ENCODE peak calls at places on chromosomes 12 and 14, in six cellular contexts. L, B, P, F, V and O are unnamed samples.

GRCh38 chr12:28500373-28501024 is 310.2 kb downstream of the CCDC91 start:
- DNase-seq in B (peak), V (peak), P (peak), L (no peak), F (no peak), O (no peak)

GRCh38 chr14:22839159-22839779 is 2.9 kb downstream of the MMP14 start:
- DNase-seq in B (peak), V (peak), L (no peak), P (peak), F (no peak), O (peak)

GRCh38 chr12:68378859-68379628 is 46.9 kb upstream of the MDM1 start:
- DNase-seq in V (peak), P (peak), F (peak), B (no peak), L (no peak), O (peak)

GRCh38 chr12:30640392-30640791 is 55.3 kb downstream of the IPO8 start:
- DNase-seq in F (no peak), P (no peak), L (no peak), V (no peak), B (no peak), O (no peak)

GRCh38 chr12:126182619-126183236 is 1117.5 kb downstream of the AACS start:
- DNase-seq in P (peak), F (no peak), V (peak), B (no peak), L (no peak), O (no peak)

GRCh38 chr14:51957950-51958349 is 31.4 kb upstream of the RTRAF start:
- DNase-seq in V (peak), P (peak), F (no peak), B (peak), L (no peak), O (no peak)

GRCh38 chr14:71320734-71321555 is 413.7 kb downstream of the PCNX1 start:
- DNase-seq in F (peak), B (peak), P (peak), V (peak), L (peak), O (peak)

GRCh38 chr12:82757059-82757458 is 70.4 kb downstream of the TMTC2 start:
- DNase-seq in B (no peak), P (peak), V (peak), F (no peak), L (no peak), O (no peak)

GRCh38 chr14:91269076-91269991 is 24.8 kb upstream of the GPR68 start:
- DNase-seq in F (no peak), V (peak), L (peak), B (no peak), P (peak), O (no peak)

GRCh38 chr14:73014105-73014504 is 12.8 kb downstream of the ZFYVE1 start:
- DNase-seq in P (no peak), F (no peak), V (peak), L (no peak), B (peak), O (peak)

GRCh38 chr12:99131761-99132199 is 486.7 kb downstream of the APAF1 start:
- DNase-seq in P (no peak), V (peak), B (no peak), F (peak), L (peak), O (no peak)

DNA sequence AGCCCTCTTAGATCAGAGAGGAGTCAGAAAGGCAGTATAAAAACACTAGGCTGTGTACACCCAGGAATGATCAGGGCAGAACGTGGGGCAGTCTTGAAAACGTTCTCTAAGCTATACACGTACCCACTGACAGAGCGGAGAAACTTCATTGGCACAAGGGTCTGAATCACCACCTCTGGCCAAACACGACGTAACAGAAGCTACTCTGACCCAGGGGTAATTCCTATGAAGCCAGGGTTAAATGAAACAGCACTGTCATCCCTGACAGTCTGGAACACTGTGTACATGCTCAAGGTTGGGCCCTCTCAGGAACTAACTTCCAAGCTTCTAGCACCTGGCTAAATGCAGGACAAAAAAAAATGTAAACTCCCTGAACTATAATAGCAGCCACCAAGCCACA is 38.4 kb downstream of the PARP11 start:
- DNase-seq in P (no peak), L (no peak), F (peak), B (no peak), V (no peak), O (no peak)
- H3K4me3 ChIP-seq in P (no peak), L (no peak), F (no peak), B (no peak), V (no peak), O (no peak)

GRCh38 chr12:108237272-108237671 is 101.8 kb downstream of the CMKLR1 start:
- DNase-seq in L (no peak), V (no peak), P (no peak), B (no peak), F (no peak), O (no peak)
- TF ChIP-seq CTCF in L (no peak), V (no peak), P (no peak), B (no peak), F (no peak), O (no peak)

GRCh38 chr12:49388682-49389081 is 21.4 kb downstream of the SPATS2 start:
- DNase-seq in L (no peak), B (no peak), F (no peak), P (no peak), V (no peak), O (no peak)
- H3K4me3 ChIP-seq in L (no peak), B (no peak), F (no peak), P (no peak), V (no peak), O (no peak)

DNA sequence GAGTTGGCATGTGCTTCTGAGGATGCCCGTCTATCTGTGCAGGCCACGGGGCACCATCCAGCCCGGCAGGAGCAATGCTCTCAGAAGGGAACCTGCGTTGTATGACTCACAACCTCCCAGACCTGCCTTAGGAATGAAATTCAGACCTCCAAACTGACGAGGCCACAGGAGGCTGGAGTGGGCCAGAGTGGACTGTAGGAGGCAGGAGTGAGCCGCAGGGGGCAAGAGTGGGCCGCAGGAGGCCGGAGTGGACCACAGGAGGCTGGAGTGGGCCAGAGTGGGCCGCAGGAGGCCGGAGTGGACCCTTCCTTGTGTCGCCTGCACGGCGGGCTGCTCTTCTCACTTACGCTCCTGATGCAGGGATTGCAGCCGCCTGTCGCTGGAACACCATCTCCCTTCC is 11.1 kb upstream of the FBRSL1 start:
- DNase-seq in F (no peak), B (no peak), L (no peak), V (no peak), P (no peak), O (no peak)
- TF ChIP-seq CTCF in F (no peak), B (peak), L (no peak), V (peak), P (peak), O (no peak)

GRCh38 chr12:1515010-1515409 is 79.4 kb downstream of the FBXL14 start:
- DNase-seq in F (no peak), P (no peak), V (no peak), B (no peak), L (no peak), O (no peak)

GRCh38 chr12:1517007-1517406 is 77.4 kb downstream of the FBXL14 start:
- DNase-seq in F (no peak), P (peak), B (peak), L (no peak), V (peak), O (peak)

GRCh38 chr12:1517734-1518485 is 76.5 kb downstream of the FBXL14 start:
- DNase-seq in B (no peak), V (no peak), F (no peak), L (no peak), P (no peak), O (no peak)

GRCh38 chr12:1518486-1518762 is 76.0 kb downstream of the FBXL14 start:
- DNase-seq in V (no peak), F (no peak), B (no peak), L (no peak), P (no peak), O (peak)

DNA sequence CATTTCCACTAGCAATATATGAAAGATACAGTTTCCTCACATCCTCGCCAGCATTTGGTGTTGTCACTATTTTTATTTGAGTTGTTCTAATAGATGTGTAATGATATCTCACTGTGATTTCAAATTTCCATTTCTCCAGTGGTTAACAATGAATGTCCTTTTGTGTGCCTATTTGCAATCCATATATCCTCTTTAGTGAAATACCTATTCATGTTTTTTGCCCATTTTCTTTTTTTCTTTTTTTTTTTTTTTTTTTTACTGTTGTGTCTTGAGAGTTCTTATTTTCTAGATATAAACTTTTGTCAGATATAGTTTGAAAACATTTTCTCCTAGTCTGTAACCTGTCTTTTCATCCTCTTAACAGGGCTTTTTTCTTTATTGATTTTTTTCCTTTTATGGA is 79.0 kb downstream of the FBXL14 start:
- DNase-seq in L (no peak), P (no peak), V (no peak), B (no peak), F (no peak), O (no peak)
- H3K4me3 ChIP-seq in L (no peak), P (no peak), V (no peak), B (no peak), F (no peak), O (no peak)

DNA sequence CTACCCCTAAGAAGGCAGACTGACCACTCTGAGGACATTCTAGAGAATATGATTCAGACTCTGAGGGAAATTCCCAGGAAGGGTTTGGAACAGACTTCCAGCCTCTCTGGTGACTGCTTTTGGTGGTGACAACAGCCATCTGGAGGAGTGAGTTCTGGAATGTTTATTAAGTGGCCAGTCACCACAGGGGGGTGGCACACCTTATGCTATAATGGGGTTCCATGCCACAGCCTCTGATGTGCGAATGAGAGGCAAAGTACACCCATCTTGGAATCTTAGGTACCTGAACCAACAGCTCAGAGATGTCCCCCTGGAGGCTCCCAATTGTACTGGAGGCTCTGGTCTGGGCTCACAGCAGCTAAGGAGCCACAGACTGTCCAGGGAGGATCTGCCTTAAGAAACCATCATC is 9.5 kb upstream of the TINF2 start:
- DNase-seq in P (no peak), B (peak), V (no peak), F (no peak), L (no peak), O (peak)
- TF ChIP-seq CTCF in P (peak), B (peak), V (peak), F (no peak), L (no peak), O (no peak)

GRCh38 chr12:124390442-124391116 is 95.7 kb downstream of the RFLNA start:
- DNase-seq in P (peak), B (peak), V (peak), L (peak), F (no peak), O (peak)

GRCh38 chr12:124391340-124392261 is 96.7 kb downstream of the RFLNA start:
- DNase-seq in P (peak), V (no peak), L (peak), B (peak), F (no peak), O (peak)

GRCh38 chr12:124392991-124393790 is 98.3 kb downstream of the RFLNA start:
- DNase-seq in L (peak), V (peak), F (peak), P (peak), B (peak), O (peak)

GRCh38 chr12:124393831-124394230 is 98.9 kb downstream of the RFLNA start:
- DNase-seq in F (no peak), P (no peak), L (no peak), V (no peak), B (no peak), O (no peak)

GRCh38 chr12:124392271-124392990 is 97.5 kb downstream of the RFLNA start:
- DNase-seq in V (no peak), F (no peak), B (peak), P (no peak), L (no peak), O (no peak)
- H3K4me3 ChIP-seq in V (no peak), F (no peak), B (no peak), P (no peak), L (no peak), O (no peak)